ENCODE peak calls at places on chromosome 13, in nine cellular contexts. H is fibroblast of mammary gland; N is GOT3; E is NCI-H526 treated with DMSO at 0.1 percent for 48 hours; D is left ventricle myocardium inferior; A is stimulated activated CD8-positive, alpha-beta memory T cell treated with anti-CD3 and anti-CD28 coated beads, Interleukin-15, amount 100 ng/mL, for 4 hours; P is HTR-8/SVneo; L is effector CD4-positive, alpha-beta T cell; F is AG04450. G is an unnamed sample.

GRCh38 chr13:53216767-53217166 is 188.2 kb downstream of the OLFM4 start:
- DNase-seq in P (no peak), L (no peak), H (no peak), N (no peak), D (no peak), E (no peak), A (no peak), F (no peak), G (no peak)

GRCh38 chr13:114123876-114124275 is 8.5 kb downstream of the RASA3 start:
- DNase-seq in L (no peak), E (no peak), A (no peak), D (no peak), P (no peak), N (no peak), F (no peak), H (no peak), G (no peak)

GRCh38 chr13:102035969-102036368 is 365.9 kb downstream of the FGF14 start:
- DNase-seq in E (no peak), N (no peak), H (no peak), P (no peak), F (no peak), D (no peak), A (no peak), L (no peak), G (no peak)

GRCh38 chr13:73984949-73985691 is 149.1 kb downstream of the KLF12 start:
- DNase-seq in N (no peak), D (peak; percentile 17), A (peak; percentile 64), H (no peak), L (peak; percentile 59), P (no peak), F (no peak), E (no peak), G (no peak)

GRCh38 chr13:67069117-67069767 is 160.9 kb downstream of the PCDH9 start:
- DNase-seq in D (no peak), P (no peak), N (no peak), F (no peak), H (no peak), A (no peak), L (no peak), E (no peak), G (no peak)

GRCh38 chr13:77285098-77285497 is 41.8 kb downstream of the MYCBP2 start:
- DNase-seq in H (no peak), E (no peak), D (no peak), F (no peak), A (no peak), P (no peak), N (no peak), L (no peak), G (no peak)

GRCh38 chr13:69857188-69857821 is 250.3 kb upstream of the ATXN8OS start:
- DNase-seq in P (peak; percentile 2), L (no peak), A (no peak), E (peak; percentile 64), D (no peak), N (no peak), H (peak; percentile 35), F (no peak), G (no peak)

GRCh38 chr13:23743269-23743668 is 145.9 kb downstream of the MIPEP start:
- DNase-seq in E (no peak), L (no peak), P (no peak), A (no peak), N (no peak), F (no peak), D (no peak), H (no peak), G (no peak)

GRCh38 chr13:28984326-28984725 is 164.2 kb downstream of the MTUS2 start:
- DNase-seq in P (no peak), D (no peak), N (no peak), H (no peak), L (no peak), E (no peak), A (no peak), F (no peak), G (no peak)

G was measured in thyroid gland.